ENCODE peak calls at places on chromosomes 2 and 18, in ten cellular contexts. Z is stimulated activated CD4-positive, alpha-beta T cell treated with anti-CD3 and anti-CD28 coated beads, Interleukin-1b, Interleukin-23, amount 100 ng/mL, for 1 hour; E is OCI-LY7; N is stimulated activated CD8-positive, alpha-beta memory T cell treated with anti-CD3 and anti-CD28 coated beads, Interleukin-4, amount 100 ng/mL, for 4 hours; W is dorsolateral prefrontal cortex; P is kidney epithelial cell; O is ureter; U is T-helper 9 cell; V is AG08396; J is natural killer cell. D is an unnamed sample.

GRCh38 chr18:21682276-21683051 is 22.1 kb downstream of the ABHD3 start:
- DNase-seq in J (peak), Z (no peak), V (peak), W (no peak), O (peak), U (no peak), P (peak), E (peak), N (no peak), D (no peak)

GRCh38 chr2:71069376-71069775 is 928 bp downstream of the NAGK start:
- DNase-seq in V (peak), Z (no peak), E (no peak), N (no peak), O (no peak), W (no peak), P (no peak), U (no peak), J (no peak), D (no peak)

GRCh38 chr2:68463287-68463877 is 3.7 kb downstream of the FBXO48 start:
- DNase-seq in P (no peak), E (peak), V (peak), N (no peak), O (no peak), J (no peak), Z (no peak), W (no peak), U (no peak), D (no peak)

GRCh38 chr2:189474526-189474925 is 33.3 kb downstream of the WDR75 start:
- DNase-seq in P (no peak), O (no peak), N (no peak), Z (no peak), V (no peak), E (no peak), J (no peak), U (no peak), W (no peak), D (no peak)

GRCh38 chr2:16179701-16180402 is 239.5 kb downstream of the MYCN start:
- DNase-seq in V (no peak), E (no peak), N (no peak), P (no peak), O (peak), J (no peak), Z (no peak), W (no peak), U (no peak), D (no peak)

GRCh38 chr2:218010116-218010837 is 7.5 kb upstream of the TNS1 start:
- DNase-seq in Z (no peak), P (no peak), W (no peak), O (peak), N (no peak), E (no peak), J (peak), V (peak), U (peak), D (no peak)

GRCh38 chr2:207920721-207921120 is 104.6 kb downstream of the PLEKHM3 start:
- DNase-seq in O (no peak), E (no peak), V (no peak), Z (no peak), P (no peak), U (no peak), N (no peak), J (no peak), W (no peak), D (no peak)

GRCh38 chr2:128732976-128733431 is 414.3 kb upstream of the HS6ST1 start:
- DNase-seq in U (no peak), P (no peak), Z (no peak), J (no peak), W (no peak), V (peak), N (no peak), E (no peak), O (no peak), D (peak)

GRCh38 chr2:110804915-110805314 is 72.5 kb downstream of the ACOXL start:
- DNase-seq in P (no peak), J (peak), O (peak), V (no peak), E (no peak), W (no peak), N (peak), U (peak), Z (no peak), D (no peak)

GRCh38 chr2:46336560-46336959 is 39.4 kb downstream of the EPAS1 start:
- DNase-seq in V (peak), N (no peak), O (no peak), P (no peak), W (peak), E (no peak), J (no peak), U (no peak), Z (no peak), D (no peak)

GRCh38 chr2:96887419-96888081 is 17.7 kb upstream of the SEMA4C start:
- DNase-seq in W (peak), J (no peak), V (no peak), E (no peak), Z (no peak), U (no peak), N (no peak), O (no peak), P (no peak), D (no peak)

GRCh38 chr18:63142502-63143045 is 177.0 kb downstream of the BCL2 start:
- DNase-seq in J (no peak), W (no peak), Z (no peak), U (no peak), V (no peak), P (no peak), N (no peak), O (no peak), E (no peak), D (no peak)

GRCh38 chr2:221402072-221402471 is 170.0 kb downstream of the EPHA4 start:
- DNase-seq in O (no peak), P (no peak), E (no peak), V (peak), J (no peak), N (no peak), U (no peak), W (no peak), Z (no peak), D (no peak)

GRCh38 chr2:67400560-67401464 is 3.7 kb downstream of the ETAA1 start:
- DNase-seq in W (no peak), O (no peak), Z (no peak), V (peak), P (no peak), J (no peak), U (no peak), N (no peak), E (no peak), D (no peak)

GRCh38 chr2:165273176-165273575 is 34.0 kb downstream of the SCN2A start:
- DNase-seq in N (no peak), O (no peak), P (no peak), V (no peak), W (no peak), E (no peak), Z (no peak), J (no peak), U (no peak), D (no peak)

GRCh38 chr2:231037731-231038482 is 584 bp downstream of the C2orf72 start:
- DNase-seq in P (no peak), O (no peak), Z (no peak), V (peak), J (no peak), W (no peak), N (no peak), E (no peak), U (no peak), D (no peak)

GRCh38 chr18:34098109-34098508 is 126.6 kb downstream of the NOL4 start:
- DNase-seq in U (no peak), E (no peak), V (no peak), P (no peak), Z (no peak), W (no peak), O (no peak), N (no peak), J (no peak), D (no peak)

GRCh38 chr2:23435250-23436035 is 50.5 kb downstream of the KLHL29 start:
- DNase-seq in W (no peak), N (no peak), Z (no peak), J (no peak), O (no peak), V (no peak), U (no peak), E (no peak), P (no peak), D (no peak)

GRCh38 chr2:40103163-40103562 is 324.1 kb upstream of the THUMPD2 start:
- DNase-seq in W (no peak), E (no peak), V (peak), Z (no peak), O (no peak), U (no peak), J (no peak), P (no peak), N (no peak), D (no peak)

GRCh38 chr2:109736177-109736827 is 57.8 kb upstream of the RGPD5 start:
- DNase-seq in O (peak), Z (no peak), J (no peak), V (peak), E (peak), W (peak), U (no peak), P (peak), N (no peak), D (peak)

GRCh38 chr2:203743441-203743932 is 37.0 kb downstream of the CD28 start:
- DNase-seq in V (peak), E (no peak), W (no peak), U (no peak), N (no peak), O (no peak), P (no peak), Z (no peak), J (no peak), D (peak)

GRCh38 chr2:120852200-120852815 is 116.6 kb downstream of the GLI2 start:
- DNase-seq in O (no peak), Z (no peak), V (no peak), U (no peak), P (no peak), N (no peak), E (no peak), W (no peak), J (no peak), D (no peak)

GRCh38 chr2:70035344-70035844 is 51.9 kb upstream of the PCBP1 start:
- DNase-seq in N (no peak), E (no peak), Z (no peak), J (no peak), V (peak), P (no peak), U (no peak), W (no peak), O (no peak), D (no peak)

D was measured in AG09319.